ENCODE peak calls at places on chromosomes 13 and 19, in ten cellular contexts. One of them, this sample, is unnamed.

GRCh38 chr13:63731896-63732295 is 2316.2 kb upstream of the PCDH20 start:
- DNase-seq in fibroblast of pulmonary artery: no peak
- DNase-seq in heart right ventricle: no peak
- DNase-seq in endothelial cell of umbilical vein: no peak
- DNase-seq in BE2C: no peak
- DNase-seq in thoracic aorta: no peak
- DNase-seq in type B pancreatic cell: no peak
- DNase-seq in uterus: no peak
- DNase-seq in CD8-positive, alpha-beta T cell: no peak
- DNase-seq in fibroblast of the aortic adventitia: no peak
- DNase-seq in this sample: no peak

GRCh38 chr19:14512420-14512961 is 5.7 kb downstream of the DNAJB1 start:
- DNase-seq in heart right ventricle: no peak
- DNase-seq in endothelial cell of umbilical vein: no peak
- DNase-seq in thoracic aorta: no peak
- DNase-seq in fibroblast of the aortic adventitia: no peak
- DNase-seq in BE2C: no peak
- DNase-seq in fibroblast of pulmonary artery: no peak
- DNase-seq in uterus: no peak
- DNase-seq in type B pancreatic cell: no peak
- DNase-seq in CD8-positive, alpha-beta T cell: no peak
- DNase-seq in this sample: no peak

GRCh38 chr19:4547303-4548237 is 7.7 kb upstream of the LRG1 start:
- DNase-seq in type B pancreatic cell: no peak
- DNase-seq in heart right ventricle: no peak
- DNase-seq in uterus: no peak
- DNase-seq in CD8-positive, alpha-beta T cell: no peak
- DNase-seq in BE2C: peak
- DNase-seq in thoracic aorta: no peak
- DNase-seq in fibroblast of pulmonary artery: peak
- DNase-seq in fibroblast of the aortic adventitia: no peak
- DNase-seq in endothelial cell of umbilical vein: peak
- DNase-seq in this sample: no peak

GRCh38 chr13:82010780-82011179 is 1669.9 kb upstream of the SPRY2 start:
- DNase-seq in fibroblast of the aortic adventitia: no peak
- DNase-seq in type B pancreatic cell: no peak
- DNase-seq in fibroblast of pulmonary artery: peak
- DNase-seq in heart right ventricle: no peak
- DNase-seq in thoracic aorta: no peak
- DNase-seq in CD8-positive, alpha-beta T cell: no peak
- DNase-seq in endothelial cell of umbilical vein: peak
- DNase-seq in BE2C: no peak
- DNase-seq in uterus: no peak
- DNase-seq in this sample: no peak

GRCh38 chr19:1799695-1800342 is 12.3 kb downstream of the ATP8B3 start:
- DNase-seq in type B pancreatic cell: no peak
- DNase-seq in BE2C: no peak
- DNase-seq in endothelial cell of umbilical vein: no peak
- DNase-seq in fibroblast of the aortic adventitia: no peak
- DNase-seq in thoracic aorta: no peak
- DNase-seq in fibroblast of pulmonary artery: no peak
- DNase-seq in uterus: no peak
- DNase-seq in CD8-positive, alpha-beta T cell: no peak
- DNase-seq in heart right ventricle: no peak
- DNase-seq in this sample: no peak

GRCh38 chr19:24033962-24034342 is 53.0 kb upstream of the ZNF254 start:
- DNase-seq in fibroblast of pulmonary artery: peak
- DNase-seq in BE2C: peak
- DNase-seq in type B pancreatic cell: no peak
- DNase-seq in endothelial cell of umbilical vein: peak
- DNase-seq in heart right ventricle: peak
- DNase-seq in CD8-positive, alpha-beta T cell: peak
- DNase-seq in fibroblast of the aortic adventitia: peak
- DNase-seq in thoracic aorta: peak
- DNase-seq in uterus: peak
- DNase-seq in this sample: peak

GRCh38 chr19:51356159-51356801 is 9.9 kb downstream of the ETFB start:
- DNase-seq in thoracic aorta: no peak
- DNase-seq in BE2C: no peak
- DNase-seq in CD8-positive, alpha-beta T cell: no peak
- DNase-seq in fibroblast of the aortic adventitia: no peak
- DNase-seq in endothelial cell of umbilical vein: no peak
- DNase-seq in fibroblast of pulmonary artery: no peak
- DNase-seq in type B pancreatic cell: no peak
- DNase-seq in heart right ventricle: no peak
- DNase-seq in uterus: no peak
- DNase-seq in this sample: no peak

GRCh38 chr13:50123515-50123861 is 108.2 kb downstream of the KCNRG start:
- DNase-seq in uterus: no peak
- DNase-seq in type B pancreatic cell: no peak
- DNase-seq in BE2C: no peak
- DNase-seq in thoracic aorta: no peak
- DNase-seq in CD8-positive, alpha-beta T cell: no peak
- DNase-seq in fibroblast of pulmonary artery: no peak
- DNase-seq in heart right ventricle: no peak
- DNase-seq in fibroblast of the aortic adventitia: no peak
- DNase-seq in endothelial cell of umbilical vein: no peak
- DNase-seq in this sample: no peak

GRCh38 chr19:55284405-55285058 is 735 bp downstream of the BRSK1 start:
- DNase-seq in thoracic aorta: no peak
- DNase-seq in fibroblast of the aortic adventitia: no peak
- DNase-seq in uterus: no peak
- DNase-seq in fibroblast of pulmonary artery: no peak
- DNase-seq in heart right ventricle: no peak
- DNase-seq in BE2C: no peak
- DNase-seq in endothelial cell of umbilical vein: no peak
- DNase-seq in type B pancreatic cell: no peak
- DNase-seq in CD8-positive, alpha-beta T cell: no peak
- DNase-seq in this sample: no peak

GRCh38 chr19:10514211-10515145 is 2.8 kb downstream of the S1PR5 start:
- DNase-seq in CD8-positive, alpha-beta T cell: no peak
- DNase-seq in heart right ventricle: no peak
- DNase-seq in BE2C: peak
- DNase-seq in type B pancreatic cell: no peak
- DNase-seq in uterus: no peak
- DNase-seq in fibroblast of the aortic adventitia: no peak
- DNase-seq in thoracic aorta: no peak
- DNase-seq in fibroblast of pulmonary artery: no peak
- DNase-seq in endothelial cell of umbilical vein: no peak
- DNase-seq in this sample: no peak

GRCh38 chr13:91620670-91621141 is 222.3 kb downstream of the GPC5 start:
- DNase-seq in endothelial cell of umbilical vein: no peak
- DNase-seq in fibroblast of pulmonary artery: no peak
- DNase-seq in thoracic aorta: no peak
- DNase-seq in BE2C: peak
- DNase-seq in heart right ventricle: no peak
- DNase-seq in CD8-positive, alpha-beta T cell: no peak
- DNase-seq in type B pancreatic cell: no peak
- DNase-seq in fibroblast of the aortic adventitia: no peak
- DNase-seq in uterus: no peak
- DNase-seq in this sample: no peak
- TF ChIP-seq CTCF in endothelial cell of umbilical vein: no peak
- TF ChIP-seq CTCF in fibroblast of pulmonary artery: no peak
- TF ChIP-seq CTCF in thoracic aorta: no peak
- TF ChIP-seq CTCF in BE2C: no peak
- TF ChIP-seq CTCF in heart right ventricle: no peak
- TF ChIP-seq CTCF in CD8-positive, alpha-beta T cell: no peak
- TF ChIP-seq CTCF in type B pancreatic cell: no peak
- TF ChIP-seq CTCF in fibroblast of the aortic adventitia: no peak
- TF ChIP-seq CTCF in uterus: no peak
- TF ChIP-seq CTCF in this sample: no peak

GRCh38 chr13:47592256-47592655 is 408.8 kb downstream of the SUCLA2 start:
- DNase-seq in endothelial cell of umbilical vein: no peak
- DNase-seq in fibroblast of the aortic adventitia: no peak
- DNase-seq in CD8-positive, alpha-beta T cell: no peak
- DNase-seq in thoracic aorta: no peak
- DNase-seq in fibroblast of pulmonary artery: no peak
- DNase-seq in BE2C: no peak
- DNase-seq in type B pancreatic cell: no peak
- DNase-seq in heart right ventricle: no peak
- DNase-seq in uterus: no peak
- DNase-seq in this sample: no peak

GRCh38 chr13:47588676-47589075 is 412.4 kb downstream of the SUCLA2 start:
- DNase-seq in type B pancreatic cell: no peak
- DNase-seq in heart right ventricle: no peak
- DNase-seq in CD8-positive, alpha-beta T cell: no peak
- DNase-seq in thoracic aorta: no peak
- DNase-seq in endothelial cell of umbilical vein: no peak
- DNase-seq in fibroblast of the aortic adventitia: no peak
- DNase-seq in BE2C: no peak
- DNase-seq in uterus: no peak
- DNase-seq in fibroblast of pulmonary artery: no peak
- DNase-seq in this sample: no peak
- TF ChIP-seq CTCF in type B pancreatic cell: peak
- TF ChIP-seq CTCF in heart right ventricle: no peak
- TF ChIP-seq CTCF in CD8-positive, alpha-beta T cell: no peak
- TF ChIP-seq CTCF in thoracic aorta: no peak
- TF ChIP-seq CTCF in endothelial cell of umbilical vein: no peak
- TF ChIP-seq CTCF in fibroblast of the aortic adventitia: no peak
- TF ChIP-seq CTCF in BE2C: no peak
- TF ChIP-seq CTCF in uterus: no peak
- TF ChIP-seq CTCF in fibroblast of pulmonary artery: peak
- TF ChIP-seq CTCF in this sample: no peak

GRCh38 chr13:33798023-33798422 is 19.9 kb upstream of the RFC3 start:
- DNase-seq in fibroblast of pulmonary artery: no peak
- DNase-seq in endothelial cell of umbilical vein: no peak
- DNase-seq in type B pancreatic cell: no peak
- DNase-seq in fibroblast of the aortic adventitia: no peak
- DNase-seq in BE2C: no peak
- DNase-seq in thoracic aorta: no peak
- DNase-seq in CD8-positive, alpha-beta T cell: no peak
- DNase-seq in heart right ventricle: no peak
- DNase-seq in uterus: no peak
- DNase-seq in this sample: no peak

GRCh38 chr13:33796095-33796494 is 21.9 kb upstream of the RFC3 start:
- DNase-seq in endothelial cell of umbilical vein: no peak
- DNase-seq in CD8-positive, alpha-beta T cell: no peak
- DNase-seq in uterus: no peak
- DNase-seq in fibroblast of pulmonary artery: no peak
- DNase-seq in BE2C: no peak
- DNase-seq in type B pancreatic cell: no peak
- DNase-seq in fibroblast of the aortic adventitia: no peak
- DNase-seq in heart right ventricle: no peak
- DNase-seq in thoracic aorta: no peak
- DNase-seq in this sample: no peak

GRCh38 chr13:33800646-33801186 is 17.2 kb upstream of the RFC3 start:
- DNase-seq in fibroblast of the aortic adventitia: no peak
- DNase-seq in endothelial cell of umbilical vein: no peak
- DNase-seq in BE2C: no peak
- DNase-seq in CD8-positive, alpha-beta T cell: no peak
- DNase-seq in thoracic aorta: no peak
- DNase-seq in uterus: no peak
- DNase-seq in type B pancreatic cell: no peak
- DNase-seq in fibroblast of pulmonary artery: no peak
- DNase-seq in heart right ventricle: no peak
- DNase-seq in this sample: no peak

GRCh38 chr13:33797622-33798021 is 20.3 kb upstream of the RFC3 start:
- DNase-seq in fibroblast of the aortic adventitia: peak
- DNase-seq in thoracic aorta: no peak
- DNase-seq in heart right ventricle: no peak
- DNase-seq in CD8-positive, alpha-beta T cell: no peak
- DNase-seq in fibroblast of pulmonary artery: peak
- DNase-seq in type B pancreatic cell: no peak
- DNase-seq in endothelial cell of umbilical vein: no peak
- DNase-seq in BE2C: no peak
- DNase-seq in uterus: no peak
- DNase-seq in this sample: no peak

DNA sequence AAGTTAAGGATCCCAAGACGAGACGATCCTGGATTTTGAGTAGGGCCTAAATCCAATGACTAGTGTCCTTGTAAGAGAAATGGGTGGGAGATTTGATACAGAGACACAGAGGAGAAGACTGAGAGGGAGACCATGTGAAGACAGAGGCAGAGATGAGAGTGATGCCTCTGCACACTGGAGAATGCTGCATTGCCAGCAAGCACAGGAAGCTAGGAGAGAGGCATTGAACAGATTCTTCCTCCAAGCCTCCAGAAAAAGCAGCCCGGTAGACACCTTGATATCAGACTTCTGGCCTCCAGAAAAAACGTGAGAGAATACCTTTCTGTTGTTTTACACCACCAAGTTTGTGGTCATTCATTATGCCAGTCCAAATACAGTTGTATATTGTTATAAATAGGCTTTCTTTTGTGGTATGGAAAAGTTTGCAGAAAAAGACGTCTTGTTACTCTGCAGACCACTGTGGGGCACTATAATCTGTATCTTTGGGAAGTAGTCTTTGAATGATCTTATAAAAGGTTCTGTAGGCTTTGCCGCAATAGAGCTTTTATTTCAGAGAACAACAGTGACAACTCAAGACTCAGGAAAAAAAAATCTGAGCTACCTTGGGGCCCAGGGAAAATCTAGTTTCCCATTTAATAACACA is 17.9 kb upstream of the RFC3 start:
- DNase-seq in BE2C: no peak
- DNase-seq in thoracic aorta: no peak
- DNase-seq in endothelial cell of umbilical vein: peak
- DNase-seq in fibroblast of the aortic adventitia: peak
- DNase-seq in type B pancreatic cell: no peak
- DNase-seq in heart right ventricle: no peak
- DNase-seq in fibroblast of pulmonary artery: peak
- DNase-seq in CD8-positive, alpha-beta T cell: no peak
- DNase-seq in uterus: no peak
- DNase-seq in this sample: no peak
- TF ChIP-seq CTCF in BE2C: peak
- TF ChIP-seq CTCF in thoracic aorta: no peak
- TF ChIP-seq CTCF in endothelial cell of umbilical vein: peak
- TF ChIP-seq CTCF in fibroblast of the aortic adventitia: peak
- TF ChIP-seq CTCF in type B pancreatic cell: peak
- TF ChIP-seq CTCF in heart right ventricle: peak
- TF ChIP-seq CTCF in fibroblast of pulmonary artery: peak
- TF ChIP-seq CTCF in CD8-positive, alpha-beta T cell: no peak
- TF ChIP-seq CTCF in uterus: no peak
- TF ChIP-seq CTCF in this sample: peak

GRCh38 chr19:13079542-13079986 is 23.1 kb downstream of the LYL1 start:
- DNase-seq in heart right ventricle: peak
- DNase-seq in type B pancreatic cell: no peak
- DNase-seq in endothelial cell of umbilical vein: peak
- DNase-seq in thoracic aorta: no peak
- DNase-seq in fibroblast of pulmonary artery: peak
- DNase-seq in fibroblast of the aortic adventitia: peak
- DNase-seq in uterus: peak
- DNase-seq in BE2C: peak
- DNase-seq in CD8-positive, alpha-beta T cell: no peak
- DNase-seq in this sample: peak
- TF ChIP-seq CTCF in heart right ventricle: peak
- TF ChIP-seq CTCF in type B pancreatic cell: no peak
- TF ChIP-seq CTCF in endothelial cell of umbilical vein: no peak
- TF ChIP-seq CTCF in thoracic aorta: no peak
- TF ChIP-seq CTCF in fibroblast of pulmonary artery: no peak
- TF ChIP-seq CTCF in fibroblast of the aortic adventitia: no peak
- TF ChIP-seq CTCF in uterus: no peak
- TF ChIP-seq CTCF in BE2C: no peak
- TF ChIP-seq CTCF in CD8-positive, alpha-beta T cell: no peak
- TF ChIP-seq CTCF in this sample: no peak